ENCODE peak calls at places on chromosomes 16 and 17, in six cellular contexts. P is GM13976, J is A549, C is cardiac fibroblast, Q is astrocyte of the spinal cord, L is mesothelial cell of epicardium. E is an unnamed sample.

GRCh38 chr17:66964930-66965800 is 658 bp downstream of the CACNG4 start:
- DNase-seq in Q (no peak), J (peak), L (peak), C (no peak), P (peak), E (peak)

GRCh38 chr17:199195-199604 is 17.8 kb upstream of the DOC2B start:
- DNase-seq in P (no peak), Q (peak), J (no peak), C (no peak), L (no peak), E (no peak)

GRCh38 chr16:61653544-61653943 is 382.7 kb downstream of the CDH8 start:
- DNase-seq in C (no peak), Q (no peak), L (no peak), J (no peak), P (no peak), E (no peak)

GRCh38 chr16:7372095-7372494 is 39.5 kb downstream of the RBFOX1 start:
- DNase-seq in Q (no peak), L (no peak), J (no peak), P (no peak), C (no peak), E (no peak)

GRCh38 chr17:3959921-3960601 is 4.2 kb downstream of the ATP2A3 start:
- DNase-seq in P (no peak), Q (no peak), J (no peak), C (no peak), L (no peak), E (no peak)

GRCh38 chr16:87713469-87714229 is 52.1 kb downstream of the KLHDC4 start:
- DNase-seq in P (no peak), C (no peak), J (no peak), L (no peak), Q (no peak), E (peak)

GRCh38 chr17:41052594-41052993 is 2.4 kb downstream of the KRTAP2-2 start:
- DNase-seq in C (peak), L (no peak), Q (no peak), J (no peak), P (no peak), E (no peak)

GRCh38 chr16:30728904-30729672 is 19.1 kb upstream of the PHKG2 start:
- DNase-seq in P (no peak), J (no peak), L (no peak), C (no peak), Q (no peak), E (no peak)

GRCh38 chr17:62965149-62965648 is 836 bp upstream of the TANC2 start:
- DNase-seq in L (no peak), Q (no peak), J (no peak), P (no peak), C (no peak), E (peak)

GRCh38 chr16:52569296-52569695 is 22.4 kb upstream of the TOX3 start:
- DNase-seq in Q (no peak), C (no peak), L (no peak), J (no peak), P (no peak), E (no peak)

GRCh38 chr17:32342603-32343325 is 791 bp upstream of the C17orf75 start:
- DNase-seq in J (peak), P (no peak), C (no peak), Q (no peak), L (no peak), E (no peak)

GRCh38 chr16:9062301-9062700 is 29.1 kb upstream of the HAPSTR1 start:
- DNase-seq in Q (no peak), C (no peak), P (no peak), J (no peak), L (no peak), E (no peak)

GRCh38 chr17:80529104-80529903 is 15.3 kb upstream of the RPTOR start:
- DNase-seq in Q (no peak), J (no peak), C (no peak), L (no peak), P (no peak), E (no peak)

GRCh38 chr17:17548044-17548443 is 43.5 kb downstream of the PEMT start:
- DNase-seq in P (no peak), J (no peak), C (no peak), L (no peak), Q (no peak), E (no peak)

GRCh38 chr17:19485800-19486340 is 47.8 kb upstream of the SLC47A1 start:
- DNase-seq in P (no peak), Q (no peak), L (no peak), C (no peak), J (no peak), E (no peak)

GRCh38 chr17:34623856-34624766 is 44.7 kb downstream of the TMEM132E start:
- DNase-seq in C (no peak), P (no peak), L (no peak), Q (no peak), J (no peak), E (no peak)

GRCh38 chr17:17970699-17971430 is 1.3 kb downstream of the TOM1L2 start:
- DNase-seq in J (no peak), L (no peak), P (no peak), C (no peak), Q (no peak), E (no peak)

GRCh38 chr17:3573246-3574100 is 15.9 kb upstream of the TRPV3 start:
- DNase-seq in L (no peak), Q (no peak), J (no peak), C (no peak), P (no peak), E (no peak)

GRCh38 chr16:80703391-80704071 is 100.9 kb downstream of the CDYL2 start:
- DNase-seq in J (no peak), Q (no peak), C (no peak), L (no peak), P (no peak), E (no peak)

GRCh38 chr17:46768540-46768870 is 50.0 kb downstream of the WNT3 start:
- DNase-seq in P (no peak), C (no peak), J (no peak), L (no peak), Q (no peak), E (no peak)

GRCh38 chr17:49969134-49969759 is at the start of gene DLX4:
- DNase-seq in Q (no peak), J (no peak), C (no peak), P (peak), L (no peak), E (peak)

GRCh38 chr17:47698749-47699535 is 5.0 kb downstream of the TBKBP1 start:
- DNase-seq in J (peak), L (peak), P (peak), C (peak), Q (peak), E (peak)

GRCh38 chr16:15701975-15702970 is 52.2 kb downstream of the NDE1 start:
- DNase-seq in J (no peak), L (no peak), P (no peak), C (peak), Q (peak), E (no peak)

GRCh38 chr17:31678431-31678830 is 180.6 kb downstream of the COPRS start:
- DNase-seq in P (no peak), Q (peak), L (no peak), C (peak), J (no peak), E (no peak)

GRCh38 chr17:81335388-81336157 is 40.5 kb upstream of the SLC38A10 start:
- DNase-seq in C (no peak), Q (no peak), L (no peak), J (peak), P (no peak), E (no peak)

GRCh38 chr17:44758414-44759095 is at the start of gene ADAM11:
- DNase-seq in J (no peak), P (peak), L (no peak), Q (no peak), C (no peak), E (no peak)

GRCh38 chr16:23274968-23275367 is 27.1 kb upstream of the SCNN1B start:
- DNase-seq in J (peak), L (no peak), P (no peak), C (no peak), Q (no peak), E (no peak)

GRCh38 chr17:49944451-49944850 is 24.5 kb upstream of the DLX4 start:
- DNase-seq in P (no peak), Q (no peak), L (no peak), C (no peak), J (no peak), E (no peak)

GRCh38 chr17:15963670-15964110 is 18.8 kb downstream of the ADORA2B start:
- DNase-seq in J (peak), Q (peak), L (no peak), P (no peak), C (peak), E (no peak)

GRCh38 chr16:648071-648785 is 937 bp upstream of the WDR90 start:
- DNase-seq in L (no peak), Q (no peak), J (peak), C (peak), P (peak), E (peak)

GRCh38 chr17:19657182-19657581 is 8.6 kb downstream of the ALDH3A2 start:
- DNase-seq in C (no peak), Q (no peak), L (no peak), J (no peak), P (no peak), E (no peak)

DNA sequence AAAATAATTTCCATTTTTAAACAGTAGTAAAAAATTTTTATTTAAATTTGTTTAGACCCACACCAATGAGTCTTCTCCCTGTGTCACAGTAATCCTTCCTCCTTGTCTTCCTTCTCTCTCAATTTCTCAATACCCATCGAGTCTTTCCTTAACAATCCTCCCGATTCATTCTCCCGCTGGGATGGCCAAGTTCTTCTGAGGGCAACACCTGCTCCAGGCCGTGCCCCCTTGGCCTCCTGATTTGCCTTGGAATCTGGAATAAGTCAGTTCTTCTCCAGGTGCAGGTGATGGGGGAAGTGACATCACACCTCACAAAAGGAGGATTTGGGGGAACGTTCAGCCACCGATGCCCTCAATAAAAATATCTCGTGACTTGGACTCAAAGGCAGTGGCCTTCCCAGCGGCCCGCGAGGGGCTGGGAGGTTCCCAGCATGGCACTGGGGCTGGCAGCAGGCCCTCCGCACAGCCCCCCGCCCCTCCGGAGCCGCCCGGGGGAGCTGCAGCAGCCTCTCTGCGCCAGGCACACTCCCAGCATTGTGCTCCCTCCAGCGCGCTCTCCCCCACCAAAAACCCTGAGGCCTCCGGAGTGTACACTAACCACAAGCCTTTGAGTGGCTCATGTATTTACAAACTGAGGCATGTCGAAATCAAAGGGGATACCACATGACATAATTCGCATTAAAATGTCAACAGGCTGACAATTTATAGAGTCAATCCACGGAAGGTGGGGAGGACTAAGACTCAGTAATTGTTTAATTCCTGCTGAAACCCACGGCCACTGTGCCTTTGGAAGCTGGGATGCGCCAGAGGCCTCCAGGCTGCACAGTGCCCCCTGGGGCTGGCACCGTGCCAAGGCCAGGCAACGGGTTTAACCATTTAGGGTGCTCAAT is 120.5 kb downstream of the ZFHX3 start:
- DNase-seq in J (peak), P (no peak), Q (peak), C (peak), L (no peak), E (no peak)
- TF ChIP-seq CTCF in J (no peak), P (no peak), Q (no peak), C (no peak), L (no peak), E (no peak)

DNA sequence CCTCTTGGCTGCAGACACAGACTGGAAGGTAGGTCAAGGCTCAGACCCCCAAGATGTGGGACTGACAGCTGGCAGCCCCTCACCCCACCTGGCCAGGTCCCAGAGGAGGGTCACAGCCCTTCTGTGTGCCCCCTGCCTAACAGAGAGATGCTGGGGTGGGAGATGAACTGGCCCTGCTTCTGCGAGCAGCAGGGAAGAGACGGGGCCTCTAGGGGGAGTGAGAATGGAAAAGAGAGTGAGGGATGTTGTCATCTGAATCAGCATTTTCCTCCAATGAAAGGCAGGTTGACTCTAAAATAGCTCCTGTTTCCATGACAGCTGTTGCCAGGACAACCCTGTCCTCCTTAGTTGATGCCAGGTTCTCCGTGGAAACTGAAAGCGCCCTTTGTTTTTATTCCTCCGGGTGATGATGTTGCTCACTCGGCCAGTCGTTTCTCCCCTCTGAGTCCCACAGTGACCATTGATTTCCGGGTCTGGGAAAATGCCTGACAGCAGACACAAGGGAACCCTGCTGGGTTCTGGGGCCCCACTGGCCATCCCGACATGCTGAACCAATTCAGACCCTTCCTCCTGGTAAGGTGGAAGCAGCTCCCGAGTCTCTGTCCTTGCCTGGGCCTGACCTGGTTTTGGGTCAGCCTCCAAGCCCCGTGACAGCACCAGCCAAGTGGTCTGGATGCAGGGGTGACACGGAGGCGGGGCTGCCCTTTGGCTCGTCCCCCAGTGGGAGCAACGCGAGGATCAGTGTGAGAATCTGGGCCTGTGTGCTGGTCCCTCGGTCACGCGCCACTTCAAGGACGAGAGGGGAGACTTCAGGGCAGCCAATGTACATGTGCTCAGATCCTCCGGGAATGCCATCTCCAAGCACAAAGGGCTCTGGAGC is 4.7 kb upstream of the NDRG4 start:
- DNase-seq in P (peak), L (peak), J (peak), C (peak), Q (peak), E (peak)
- TF ChIP-seq CTCF in P (no peak), L (no peak), J (peak), C (peak), Q (peak), E (peak)

GRCh38 chr16:55701442-55702319 is 45.9 kb downstream of the SLC6A2 start:
- DNase-seq in Q (peak), P (peak), L (peak), J (peak), C (peak), E (peak)
- TF ChIP-seq CTCF in Q (peak), P (peak), L (peak), J (peak), C (peak), E (peak)

GRCh38 chr16:69717066-69717465 is 9.3 kb downstream of the NQO1 start:
- DNase-seq in Q (no peak), P (no peak), L (no peak), J (no peak), C (no peak), E (no peak)

GRCh38 chr16:69709456-69710084 is 16.8 kb downstream of the NQO1 start:
- DNase-seq in P (peak), Q (peak), C (peak), J (peak), L (no peak), E (no peak)

GRCh38 chr16:69711115-69711740 is 15.1 kb downstream of the NQO1 start:
- DNase-seq in Q (peak), P (no peak), J (no peak), L (no peak), C (peak), E (peak)

GRCh38 chr16:69712277-69712676 is 14.1 kb downstream of the NQO1 start:
- DNase-seq in J (no peak), C (no peak), L (no peak), Q (no peak), P (no peak), E (no peak)

GRCh38 chr16:69712914-69713581 is 13.3 kb downstream of the NQO1 start:
- DNase-seq in J (no peak), L (no peak), P (no peak), Q (no peak), C (no peak), E (no peak)
- TF ChIP-seq CTCF in J (no peak), L (no peak), P (no peak), Q (no peak), C (no peak), E (no peak)

DNA sequence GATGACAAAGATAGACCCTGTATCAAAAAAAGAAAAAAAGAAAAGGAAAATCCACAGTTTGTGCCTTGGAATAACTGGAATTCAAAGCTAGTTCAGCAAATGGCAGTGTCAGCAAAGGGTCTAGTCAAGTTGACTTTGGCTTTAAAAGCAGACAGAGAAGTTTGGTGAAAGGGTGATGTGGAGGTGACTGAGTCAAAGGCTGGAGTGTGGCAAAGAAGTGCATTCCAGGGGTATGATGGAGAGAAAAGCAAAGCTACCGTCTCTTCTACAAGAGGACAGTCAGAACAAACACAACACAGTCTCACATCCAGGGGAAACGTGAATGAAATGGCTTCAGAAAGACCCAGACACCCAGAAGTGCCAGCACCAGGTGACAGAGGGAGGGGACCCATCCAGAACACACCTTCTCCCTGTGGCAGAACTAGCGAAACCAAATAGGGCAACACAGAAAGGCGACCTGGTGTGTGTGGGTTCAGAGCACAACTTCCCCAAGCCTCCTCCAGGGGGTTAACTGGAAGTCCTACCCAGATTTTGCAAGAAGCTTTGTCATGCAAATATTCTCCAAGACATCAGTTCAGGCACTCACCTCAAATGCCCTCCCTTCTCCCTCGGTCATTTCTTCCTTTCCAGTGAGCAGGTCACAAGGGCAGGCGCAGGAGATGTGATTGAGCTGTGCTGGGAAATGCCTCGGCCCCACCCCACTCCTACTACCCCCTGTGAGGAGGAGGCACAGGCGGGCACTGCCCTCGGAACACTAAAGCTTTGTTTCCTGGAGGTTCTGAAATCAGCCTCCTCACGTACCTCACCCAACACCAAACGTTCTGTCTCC is 481.9 kb downstream of the SOX9 start:
- DNase-seq in C (peak), Q (peak), J (peak), L (no peak), P (no peak), E (no peak)
- TF ChIP-seq CTCF in C (peak), Q (peak), J (no peak), L (no peak), P (no peak), E (no peak)

GRCh38 chr17:39679521-39680192 is 8.2 kb downstream of the PGAP3 start:
- DNase-seq in C (no peak), Q (no peak), J (no peak), L (no peak), P (no peak), E (peak)

GRCh38 chr17:39677581-39678339 is 9.5 kb downstream of the PNMT start:
- DNase-seq in C (no peak), J (no peak), Q (no peak), L (no peak), P (no peak), E (no peak)

GRCh38 chr17:39677072-39677471 is 8.8 kb downstream of the PNMT start:
- DNase-seq in J (no peak), C (no peak), P (no peak), L (no peak), Q (no peak), E (no peak)

GRCh38 chr17:39676198-39676819 is 8.1 kb downstream of the PNMT start:
- DNase-seq in Q (no peak), P (peak), C (no peak), L (no peak), J (peak), E (peak)

GRCh38 chr17:39678340-39679116 is 9.3 kb downstream of the PGAP3 start:
- DNase-seq in J (no peak), P (no peak), Q (no peak), L (no peak), C (no peak), E (no peak)
- TF ChIP-seq CTCF in J (no peak), P (no peak), Q (no peak), L (no peak), C (no peak), E (no peak)

GRCh38 chr17:9905902-9906301 is 831 bp upstream of the RCVRN start:
- DNase-seq in C (no peak), L (no peak), Q (no peak), P (peak), J (peak), E (peak)
- TF ChIP-seq CTCF in C (peak), L (peak), Q (peak), P (peak), J (peak), E (peak)

DNA sequence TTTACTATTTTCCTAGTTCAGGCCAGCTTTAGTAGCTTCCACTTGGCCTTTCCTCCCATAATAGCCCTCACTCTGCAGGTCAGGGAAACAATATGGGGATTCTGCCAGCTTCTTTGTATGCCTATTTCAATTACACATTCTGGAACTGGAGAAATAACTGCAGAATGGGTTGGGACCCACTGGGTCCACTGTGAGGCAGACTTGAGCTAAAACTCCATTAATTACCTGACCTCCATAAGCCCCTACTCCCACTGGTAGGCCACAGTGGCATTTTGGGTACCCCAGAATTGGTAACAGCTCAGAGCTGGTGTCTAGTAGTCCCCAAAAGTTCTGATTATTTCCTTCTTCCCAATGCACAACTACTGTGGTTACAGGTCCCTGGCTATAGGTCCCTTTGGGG is 16.7 kb upstream of the TENT4B start:
- DNase-seq in C (no peak), J (no peak), Q (no peak), P (no peak), L (no peak), E (no peak)
- TF ChIP-seq CTCF in C (no peak), J (no peak), Q (no peak), P (no peak), L (no peak), E (no peak)

E was measured in activated CD8-positive, alpha-beta T cell treated with anti-CD3 and anti-CD28 coated beads for 36 hours.